ENCODE peak calls at places on chromosomes 13 and 19, in five cellular contexts. K is HCT116, R is SK-N-SH, F is K562, S is H1. I is an unnamed sample.

GRCh38 chr19:38920529-38921419 is 8.8 kb upstream of the CCER2 start:
- DNase-seq in K (no peak), R (peak), F (no peak), S (no peak), I (no peak)

GRCh38 chr19:10269333-10270179 is 1.4 kb upstream of the ICAM1 start:
- DNase-seq in K (peak), R (peak), F (peak), S (no peak), I (no peak)

GRCh38 chr13:50901701-50902100 is 7.9 kb upstream of the RNASEH2B start:
- DNase-seq in K (no peak), R (no peak), F (no peak), S (no peak), I (no peak)

GRCh38 chr13:112456138-112457056 is 80.2 kb downstream of the SPACA7 start:
- DNase-seq in K (no peak), R (no peak), F (no peak), S (no peak), I (no peak)

GRCh38 chr13:43787998-43788397 is 1.2 kb upstream of the ENOX1 start:
- DNase-seq in K (peak), R (peak), F (no peak), S (no peak), I (no peak)

GRCh38 chr13:24986826-24987225 is 109.1 kb upstream of the PABPC3 start:
- DNase-seq in K (no peak), R (no peak), F (no peak), S (no peak), I (no peak)

GRCh38 chr19:9883231-9883758 is 48.2 kb downstream of the PIN1 start:
- DNase-seq in K (peak), R (no peak), F (no peak), S (no peak), I (peak)

GRCh38 chr13:114017966-114018365 is 44.1 kb upstream of the C13orf46 start:
- DNase-seq in K (no peak), R (no peak), F (no peak), S (no peak), I (no peak)

GRCh38 chr19:1271528-1272422 is 2.6 kb downstream of the CIRBP start:
- DNase-seq in K (no peak), R (no peak), F (no peak), S (no peak), I (no peak)

GRCh38 chr19:16429066-16429758 is 42.6 kb downstream of the EPS15L1 start:
- DNase-seq in K (no peak), R (peak), F (no peak), S (no peak), I (no peak)

GRCh38 chr19:32318884-32319520 is 26.4 kb upstream of the ZNF507 start:
- DNase-seq in K (peak), R (peak), F (peak), S (no peak), I (peak)

GRCh38 chr13:103517066-103517767 is 451.0 kb upstream of the SLC10A2 start:
- DNase-seq in K (no peak), R (no peak), F (no peak), S (no peak), I (no peak)

GRCh38 chr13:40452741-40453665 is 213.4 kb downstream of the FOXO1 start:
- DNase-seq in K (no peak), R (no peak), F (no peak), S (no peak), I (no peak)

DNA sequence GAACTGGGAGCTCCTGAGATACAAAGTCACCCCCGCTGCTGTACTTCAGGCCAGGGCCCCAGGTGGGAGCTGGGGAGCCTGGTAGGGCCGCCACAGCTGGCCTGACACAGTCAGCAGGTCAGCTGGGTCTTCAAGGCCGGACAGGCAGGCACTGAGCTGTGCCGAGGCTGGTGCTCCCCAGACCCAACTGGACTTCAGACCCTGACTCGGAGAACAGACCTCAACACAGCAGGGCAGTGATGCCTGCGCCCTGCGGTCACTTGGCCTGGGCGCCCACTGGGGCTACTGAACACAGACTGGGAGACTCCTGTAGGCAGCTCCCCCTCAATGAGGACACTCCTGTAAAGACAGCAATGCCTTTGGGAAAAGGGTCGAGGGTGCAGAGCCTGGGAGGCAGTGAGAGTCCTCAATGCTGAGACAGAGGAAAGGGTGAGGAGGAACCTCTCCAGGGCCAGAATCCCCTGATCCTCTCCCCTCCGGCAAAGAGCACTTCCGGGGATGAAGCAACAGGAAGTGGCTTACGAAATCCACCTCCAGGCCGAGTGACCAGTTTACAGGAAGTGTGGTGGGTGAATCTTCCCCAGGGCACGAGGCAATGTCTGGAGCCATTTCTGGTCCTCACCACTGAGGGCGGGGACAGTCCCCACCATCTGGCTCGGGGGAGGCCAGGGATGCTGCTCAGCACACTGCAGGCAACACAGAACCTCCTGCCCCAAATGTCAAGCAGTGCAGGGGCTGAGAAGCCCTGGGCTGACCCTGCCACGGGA is 40.8 kb upstream of the ISYNA1 start:
- DNase-seq in K (no peak), R (peak), F (peak), S (no peak), I (no peak)
- TF ChIP-seq YY1 in K (no peak), R (no peak), F (peak), S (no peak), I (no peak)

DNA sequence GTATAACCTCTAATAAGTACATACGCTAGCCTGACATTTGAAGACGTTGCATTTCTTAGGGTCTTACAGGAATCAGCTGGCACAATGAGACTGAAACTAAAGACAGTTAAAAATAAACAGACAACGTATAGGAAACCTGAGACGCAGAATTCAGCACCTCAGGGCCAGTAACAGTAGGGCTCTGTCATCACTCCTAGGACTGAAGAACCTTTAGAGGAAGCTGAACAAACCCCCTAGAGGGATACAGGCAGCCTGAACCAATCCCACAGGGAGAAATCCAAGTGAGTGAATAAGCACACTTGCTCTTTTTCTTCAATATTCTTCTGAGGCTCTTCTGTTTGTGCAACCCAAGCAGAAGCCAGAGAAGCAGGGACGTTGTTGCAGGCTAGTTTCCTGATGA is 53.9 kb upstream of the KLHL1 start:
- DNase-seq in K (no peak), R (no peak), F (no peak), S (no peak), I (no peak)
- TF ChIP-seq YY1 in K (no peak), R (no peak), F (no peak), S (no peak), I (no peak)

GRCh38 chr13:30006246-30006645 is 155.8 kb upstream of the UBL3 start:
- DNase-seq in K (no peak), R (no peak), F (no peak), S (no peak), I (no peak)

GRCh38 chr13:30004204-30004603 is 153.8 kb upstream of the UBL3 start:
- DNase-seq in K (no peak), R (no peak), F (no peak), S (no peak), I (no peak)

GRCh38 chr13:29999492-30000372 is 149.3 kb upstream of the UBL3 start:
- DNase-seq in K (no peak), R (no peak), F (no peak), S (no peak), I (no peak)

GRCh38 chr13:30000373-30000770 is 150.0 kb upstream of the UBL3 start:
- DNase-seq in K (no peak), R (no peak), F (no peak), S (no peak), I (no peak)

GRCh38 chr13:30002577-30002976 is 152.2 kb upstream of the UBL3 start:
- DNase-seq in K (no peak), R (no peak), F (no peak), S (no peak), I (no peak)
- TF ChIP-seq YY1 in K (no peak), R (no peak), F (no peak), S (no peak), I (no peak)

GRCh38 chr13:36715841-36716240 is 42.0 kb downstream of the SERTM1 start:
- DNase-seq in K (no peak), R (no peak), F (no peak), S (no peak), I (no peak)

GRCh38 chr13:36713842-36714241 is 40.0 kb downstream of the SERTM1 start:
- DNase-seq in K (no peak), R (no peak), F (no peak), S (no peak), I (no peak)

GRCh38 chr13:36718146-36718545 is 44.3 kb downstream of the SERTM1 start:
- DNase-seq in K (no peak), R (no peak), F (no peak), S (no peak), I (no peak)

GRCh38 chr13:36724141-36724540 is 50.3 kb downstream of the SERTM1 start:
- DNase-seq in K (no peak), R (no peak), F (no peak), S (no peak), I (no peak)

GRCh38 chr13:36718686-36719085 is 44.9 kb downstream of the SERTM1 start:
- DNase-seq in K (no peak), R (no peak), F (no peak), S (no peak), I (no peak)
- TF ChIP-seq YY1 in K (no peak), R (no peak), F (no peak), S (no peak), I (no peak)

I was measured in NT2/D1.